ENCODE peak calls at places on chromosomes 13 and 19, in four cellular contexts. B, Y, U and P are unnamed samples.

GRCh38 chr19:19057720-19058119 is 6.1 kb upstream of the SLC25A42 start:
- DNase-seq in Y (no peak), B (no peak), U (no peak), P (no peak)

GRCh38 chr19:33066543-33066942 is 1.9 kb upstream of the RHPN2 start:
- DNase-seq in B (no peak), U (no peak), Y (no peak), P (no peak)

GRCh38 chr13:75935805-75936204 is 299.7 kb downstream of the LMO7 start:
- DNase-seq in Y (no peak), U (no peak), B (no peak), P (no peak)

GRCh38 chr13:77537302-77537919 is 1.9 kb downstream of the SCEL start:
- DNase-seq in Y (no peak), B (peak), U (no peak), P (no peak)

GRCh38 chr13:110396913-110397379 is 89.9 kb downstream of the COL4A2 start:
- DNase-seq in B (peak), Y (peak), U (peak), P (no peak)

GRCh38 chr13:97205971-97206370 is 16.2 kb upstream of the MBNL2 start:
- DNase-seq in U (no peak), B (no peak), Y (peak), P (no peak)

GRCh38 chr13:28337196-28338045 is 157.5 kb downstream of the FLT1 start:
- DNase-seq in U (no peak), B (peak), Y (peak), P (no peak)

GRCh38 chr13:106603568-106603967 is 35.6 kb upstream of the ARGLU1 start:
- DNase-seq in B (no peak), U (no peak), Y (no peak), P (no peak)

GRCh38 chr19:2607712-2608601 is 94.5 kb downstream of the GNG7 start:
- DNase-seq in B (no peak), Y (no peak), U (no peak), P (no peak)

GRCh38 chr19:5434970-5435641 is 20.1 kb upstream of the ZNRF4 start:
- DNase-seq in U (peak), B (peak), Y (peak), P (no peak)

GRCh38 chr13:35984776-35985453 is 146.3 kb downstream of the DCLK1 start:
- DNase-seq in B (no peak), U (no peak), Y (no peak), P (no peak)

GRCh38 chr19:38361633-38362075 is 12.7 kb upstream of the PSMD8 start:
- DNase-seq in U (no peak), Y (peak), B (peak), P (peak)

GRCh38 chr13:109131698-109132257 is 502.4 kb downstream of the MYO16 start:
- DNase-seq in U (no peak), B (peak), Y (peak), P (peak)

GRCh38 chr13:95301947-95302386 is 716 bp upstream of the ABCC4 start:
- DNase-seq in Y (no peak), B (no peak), U (no peak), P (no peak)

GRCh38 chr19:47005873-47006272 is 13.8 kb upstream of the NPAS1 start:
- DNase-seq in U (no peak), Y (no peak), B (no peak), P (peak)

GRCh38 chr13:95564091-95564490 is 11.6 kb downstream of the CLDN10 start:
- DNase-seq in U (no peak), Y (no peak), B (no peak), P (no peak)

GRCh38 chr13:27638521-27638920 is 16.8 kb downstream of the POLR1D start:
- DNase-seq in U (peak), Y (peak), B (peak), P (no peak)

GRCh38 chr13:78787189-78787588 is 128.2 kb upstream of the OBI1 start:
- DNase-seq in B (no peak), Y (no peak), U (no peak), P (no peak)

GRCh38 chr19:925912-926594 is at the start of gene ARID3A:
- DNase-seq in Y (peak), B (no peak), U (no peak), P (no peak)

GRCh38 chr13:100870898-100871297 is 196.3 kb upstream of the TMTC4 start:
- DNase-seq in Y (no peak), B (no peak), U (no peak), P (no peak)

GRCh38 chr13:28716511-28716910 is 2.3 kb downstream of the SLC46A3 start:
- DNase-seq in B (peak), U (no peak), Y (peak), P (no peak)

GRCh38 chr19:50777830-50778303 is 7.6 kb downstream of the GPR32 start:
- DNase-seq in Y (peak), U (no peak), B (peak), P (peak)

GRCh38 chr19:37928527-37929286 is 21.7 kb downstream of the SIPA1L3 start:
- DNase-seq in Y (no peak), U (no peak), B (no peak), P (no peak)

GRCh38 chr19:21087871-21088270 is 5.9 kb downstream of the ZNF714 start:
- DNase-seq in B (no peak), U (no peak), Y (no peak), P (no peak)

GRCh38 chr19:39154626-39155100 is 29.1 kb downstream of the PAK4 start:
- DNase-seq in B (no peak), U (no peak), Y (no peak), P (no peak)

GRCh38 chr13:35966024-35966423 is 165.2 kb downstream of the DCLK1 start:
- DNase-seq in B (peak), U (no peak), Y (peak), P (no peak)

DNA sequence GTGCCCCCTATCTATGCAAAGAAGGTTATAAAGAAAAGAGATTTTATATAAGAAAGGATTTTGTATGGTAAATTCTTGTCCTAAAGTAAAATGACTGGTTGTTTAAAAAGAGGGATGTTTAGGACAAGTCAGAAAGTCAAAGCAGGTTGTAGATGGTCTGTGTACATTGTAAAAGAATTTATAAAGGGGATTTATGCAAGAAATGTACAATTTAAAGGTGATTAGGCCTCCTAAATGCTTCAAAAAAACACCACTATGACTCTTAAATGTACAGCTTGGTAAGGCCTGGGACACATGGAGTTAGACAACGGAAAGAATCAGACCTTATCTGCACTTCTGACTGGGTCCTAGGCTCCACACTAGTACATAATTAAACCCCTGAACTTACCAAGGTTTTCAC is 19.3 kb upstream of the C13orf42 start:
- DNase-seq in Y (no peak), B (no peak), U (no peak), P (no peak)
- H3K4me3 ChIP-seq in Y (no peak), B (no peak), U (no peak), P (no peak)

DNA sequence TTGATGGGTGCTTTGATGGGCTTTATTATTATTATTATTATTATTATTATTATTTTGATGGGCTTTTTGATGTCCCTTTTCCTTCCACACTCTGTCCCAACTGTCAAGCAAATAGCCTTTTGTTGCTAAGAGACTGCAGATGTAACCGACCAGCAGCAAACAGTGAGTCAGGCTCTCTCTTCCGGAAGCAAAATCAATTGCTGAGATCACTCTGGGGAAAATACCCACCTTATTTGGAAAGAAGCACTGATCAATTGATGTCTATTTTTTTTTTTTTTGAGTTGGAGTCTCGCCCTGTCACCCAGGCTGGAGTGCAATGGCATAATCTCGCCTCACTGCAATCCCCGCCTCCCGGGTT is 2.9 kb downstream of the LDLR start:
- DNase-seq in Y (peak), U (no peak), B (peak), P (no peak)
- H3K4me3 ChIP-seq in Y (peak), U (peak), B (peak), P (no peak)

GRCh38 chr19:16429066-16429758 is 42.6 kb downstream of the EPS15L1 start:
- DNase-seq in Y (no peak), B (no peak), U (no peak), P (no peak)
- H3K4me3 ChIP-seq in Y (no peak), B (no peak), U (no peak), P (no peak)

DNA sequence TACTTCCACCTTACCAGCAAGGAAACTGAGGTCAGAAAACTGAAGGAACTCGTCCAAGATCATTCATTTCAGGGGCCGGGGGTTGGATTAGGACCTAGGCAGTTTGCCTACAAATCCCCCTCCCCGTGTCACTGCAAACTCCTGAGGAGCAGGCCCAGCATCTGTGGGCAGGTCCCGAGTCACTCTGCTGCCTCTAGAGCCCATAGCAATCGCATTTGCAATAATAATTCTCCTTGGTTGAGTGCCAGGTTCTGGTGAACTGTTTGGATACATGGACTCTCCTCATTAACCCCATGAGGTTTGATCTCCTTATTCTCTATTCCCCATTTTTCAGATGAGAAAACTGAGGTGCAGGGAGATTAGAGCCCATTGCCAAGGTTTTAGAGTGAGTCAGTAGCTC is 903 bp downstream of the PIN1 start:
- DNase-seq in B (peak), Y (peak), U (no peak), P (no peak)
- H3K4me3 ChIP-seq in B (peak), Y (peak), U (peak), P (peak)

GRCh38 chr19:18010149-18010548 is 2.2 kb downstream of the ARRDC2 start:
- DNase-seq in U (no peak), Y (no peak), B (no peak), P (no peak)
- H3K4me3 ChIP-seq in U (no peak), Y (peak), B (no peak), P (no peak)

GRCh38 chr13:59584101-59584500 is 579.6 kb downstream of the DIAPH3 start:
- DNase-seq in B (no peak), Y (no peak), U (no peak), P (no peak)

GRCh38 chr13:59584902-59585670 is 578.6 kb downstream of the DIAPH3 start:
- DNase-seq in B (no peak), U (no peak), Y (no peak), P (no peak)

GRCh38 chr13:59588717-59589067 is 575.0 kb downstream of the DIAPH3 start:
- DNase-seq in B (no peak), U (no peak), Y (no peak), P (no peak)

GRCh38 chr13:59587030-59587429 is 576.7 kb downstream of the DIAPH3 start:
- DNase-seq in Y (no peak), B (no peak), U (no peak), P (no peak)

DNA sequence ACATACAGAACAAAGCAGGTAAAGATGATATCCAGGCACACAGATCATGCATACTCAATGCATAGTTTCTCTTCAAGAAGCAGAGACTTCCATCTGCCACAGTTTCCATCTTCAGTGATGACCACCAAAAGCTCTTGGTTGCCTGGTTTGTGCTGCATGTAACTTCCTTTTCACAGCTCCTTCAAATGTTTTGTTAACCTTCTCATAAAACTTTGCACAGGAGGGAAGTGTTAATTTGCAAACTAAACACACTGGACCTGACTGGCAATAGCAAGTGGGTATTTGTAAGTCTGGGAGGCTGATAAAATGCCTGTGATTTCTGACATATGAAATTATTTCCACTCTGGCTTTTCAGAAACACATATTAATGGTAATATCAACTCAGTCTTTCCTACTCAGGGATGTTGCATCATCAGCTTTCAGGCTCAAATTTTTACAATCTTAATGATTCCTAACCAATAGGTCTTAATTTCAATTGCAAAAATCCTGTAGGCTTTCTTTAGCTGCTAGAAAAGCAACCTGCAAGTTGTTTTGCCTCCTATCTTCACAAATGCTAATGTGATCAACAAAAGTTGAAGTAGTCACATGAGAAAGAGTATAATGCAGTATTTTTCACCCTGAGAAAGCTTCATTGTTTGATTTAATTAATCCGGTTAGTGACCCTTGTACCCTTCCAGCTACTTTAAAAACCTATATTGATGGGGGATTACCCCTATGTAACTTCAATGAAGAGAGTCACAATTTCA is 575.6 kb downstream of the DIAPH3 start:
- DNase-seq in Y (no peak), U (no peak), B (no peak), P (no peak)
- H3K4me3 ChIP-seq in Y (no peak), U (no peak), B (no peak), P (no peak)

GRCh38 chr19:51887522-51888498 is at the start of gene ZNF577:
- DNase-seq in Y (peak), B (peak), U (peak), P (no peak)
- H3K4me3 ChIP-seq in Y (peak), B (peak), U (peak), P (no peak)

DNA sequence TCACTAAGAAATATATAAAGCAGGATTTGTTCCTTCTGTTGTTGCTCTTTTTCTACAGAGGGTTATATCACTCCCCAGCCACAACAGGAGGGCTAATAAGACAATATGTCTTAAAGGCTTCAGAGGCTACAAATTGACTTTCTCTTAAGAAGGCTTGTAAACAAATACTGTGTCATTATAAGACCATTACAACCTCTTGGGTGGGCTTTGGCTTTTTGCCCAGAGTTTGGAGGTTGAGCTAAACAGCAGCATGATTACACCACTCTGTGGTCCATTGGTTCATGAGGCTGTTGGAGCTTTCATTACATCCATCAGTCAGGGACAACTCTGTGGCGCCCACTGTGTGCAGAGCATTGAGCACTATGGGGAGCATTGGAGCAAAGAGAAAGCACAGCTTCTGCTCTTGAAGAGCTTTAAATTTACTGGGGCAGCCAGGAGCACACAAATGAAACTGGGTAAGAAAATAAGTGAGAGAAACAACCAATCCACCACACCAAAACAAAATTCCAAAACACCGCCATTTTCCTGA is 75.9 kb downstream of the TNFSF11 start:
- DNase-seq in B (no peak), U (no peak), Y (no peak), P (no peak)
- H3K4me3 ChIP-seq in B (no peak), U (no peak), Y (no peak), P (no peak)

DNA sequence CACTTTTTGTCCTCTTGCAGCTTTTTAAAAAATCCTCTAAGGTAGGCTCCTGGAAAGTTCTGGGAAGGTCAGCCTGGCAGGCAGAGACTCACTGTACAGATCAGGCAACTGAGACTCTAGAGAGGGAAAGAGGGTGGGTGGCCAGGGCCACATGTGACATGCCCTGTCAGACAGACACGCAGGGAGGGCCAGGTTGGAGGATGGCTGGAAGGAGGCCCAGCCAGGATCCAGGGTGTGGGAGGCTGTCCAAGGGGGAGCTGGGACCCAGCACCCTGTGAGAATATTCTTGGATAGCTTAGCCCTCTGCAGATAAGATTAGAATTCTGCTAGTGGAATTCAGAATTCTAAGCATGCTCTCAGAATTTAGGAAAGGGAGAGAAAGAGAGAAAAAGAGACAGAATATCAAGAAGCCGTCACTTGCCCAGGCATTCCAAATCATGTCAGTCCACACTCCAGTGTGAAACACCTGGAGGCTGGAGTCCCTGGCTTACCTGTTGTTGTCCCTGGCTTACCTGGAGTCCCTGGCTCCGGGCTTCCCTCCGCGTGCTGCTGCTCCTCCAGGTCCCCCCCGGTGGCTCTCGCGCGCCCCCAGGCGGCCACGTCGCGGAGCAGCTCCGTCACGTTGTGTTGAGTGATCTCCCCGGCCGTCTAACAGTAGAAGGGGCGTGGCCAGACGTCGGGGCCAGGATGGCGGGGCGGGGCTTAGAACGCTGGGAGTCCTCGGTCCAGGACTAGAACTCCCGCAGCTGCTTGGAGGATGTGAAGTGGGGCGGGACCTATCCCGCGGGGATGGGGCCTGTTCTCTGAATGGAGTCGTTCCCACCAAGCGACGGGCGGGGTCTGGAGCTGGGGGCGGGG is 2.8 kb upstream of the TNNI3 start:
- DNase-seq in Y (peak), U (no peak), B (peak), P (peak)
- H3K4me3 ChIP-seq in Y (no peak), U (no peak), B (no peak), P (no peak)